ENCODE peak calls at places on chromosomes 1 and 21, in five cellular contexts. Y is adrenal gland; I is EL; S is dermis blood vessel endothelial cell; K is activated CD4-positive, alpha-beta T cell treated with anti-CD3 and anti-CD28 coated beads, Interleukin-2, amount 50 U/mL, for 1 hour. V is an unnamed sample.

GRCh38 chr1:196043268-196043667 is 565.0 kb downstream of the KCNT2 start:
- DNase-seq in Y (no peak), I (no peak), S (no peak), K (no peak), V (no peak)

GRCh38 chr1:9746211-9746610 is 77.6 kb downstream of the CLSTN1 start:
- DNase-seq in Y (no peak), I (no peak), S (no peak), K (no peak), V (no peak)

GRCh38 chr1:115559987-115560386 is 81.8 kb upstream of the VANGL1 start:
- DNase-seq in Y (no peak), I (no peak), S (no peak), K (no peak), V (no peak)

GRCh38 chr1:83950106-83950661 is 48.7 kb downstream of the TTLL7 start:
- DNase-seq in Y (no peak), I (no peak), S (no peak), K (no peak), V (no peak)

GRCh38 chr1:11331036-11331765 is 58.2 kb downstream of the UBIAD1 start:
- DNase-seq in Y (no peak), I (no peak), S (no peak), K (no peak), V (no peak)

GRCh38 chr1:198858026-198858425 is 219.2 kb downstream of the PTPRC start:
- DNase-seq in Y (no peak), I (no peak), S (no peak), K (no peak), V (no peak)

GRCh38 chr1:198118136-198118535 is 38.7 kb upstream of the NEK7 start:
- DNase-seq in Y (peak), I (peak), S (no peak), K (no peak), V (peak)

GRCh38 chr1:64850846-64851245 is 106.0 kb downstream of the RAVER2 start:
- DNase-seq in Y (no peak), I (no peak), S (no peak), K (no peak), V (no peak)

GRCh38 chr1:93200086-93200620 is 19.6 kb downstream of the CCDC18 start:
- DNase-seq in Y (no peak), I (peak), S (no peak), K (no peak), V (no peak)

GRCh38 chr1:187759934-187760333 is 931.2 kb downstream of the PLA2G4A start:
- DNase-seq in Y (no peak), I (no peak), S (no peak), K (no peak), V (no peak)

GRCh38 chr21:43797925-43798715 is 8.7 kb downstream of the RRP1 start:
- DNase-seq in Y (no peak), I (no peak), S (peak), K (no peak), V (no peak)

GRCh38 chr1:226983247-226983997 is 43.3 kb downstream of the COQ8A start:
- DNase-seq in Y (peak), I (no peak), S (no peak), K (no peak), V (no peak)

GRCh38 chr1:95041491-95042165 is 31.1 kb downstream of the ALG14 start:
- DNase-seq in Y (peak), I (peak), S (peak), K (no peak), V (peak)

GRCh38 chr21:44817506-44817880 is 369 bp downstream of the SUMO3 start:
- DNase-seq in Y (peak), I (peak), S (peak), K (peak), V (peak)

GRCh38 chr1:53982034-53982761 is 35.8 kb downstream of the LDLRAD1 start:
- DNase-seq in Y (no peak), I (peak), S (peak), K (no peak), V (peak)

GRCh38 chr1:23198373-23198772 is 18.9 kb downstream of the HTR1D start:
- DNase-seq in Y (no peak), I (peak), S (peak), K (no peak), V (peak)

GRCh38 chr1:229942508-229942907 is 124.5 kb upstream of the GALNT2 start:
- DNase-seq in Y (no peak), I (no peak), S (no peak), K (no peak), V (no peak)

GRCh38 chr1:228156518-228156875 is 6.8 kb downstream of the GJC2 start:
- DNase-seq in Y (no peak), I (no peak), S (no peak), K (no peak), V (no peak)

GRCh38 chr1:157932082-157932481 is 61.4 kb upstream of the KIRREL1 start:
- DNase-seq in Y (no peak), I (peak), S (no peak), K (no peak), V (peak)

GRCh38 chr1:52602328-52603300 is at the start of gene GPX7:
- DNase-seq in Y (peak), I (peak), S (peak), K (peak), V (peak)

GRCh38 chr1:42956739-42957138 is 1.9 kb downstream of the SLC2A1 start:
- DNase-seq in Y (no peak), I (no peak), S (no peak), K (no peak), V (no peak)

GRCh38 chr1:247517795-247518612 is 18.2 kb downstream of the OR2C3 start:
- DNase-seq in Y (no peak), I (no peak), S (no peak), K (no peak), V (no peak)